ENCODE peak calls at places on chromosome 1, in nine cellular contexts. Z is hippocampal formation; V is activated naive CD8-positive, alpha-beta T cell treated with anti-CD3 and anti-CD28 coated beads, Interleukin-2, amount 50 U/mL, for 24 hours; K is germinal center; F is GM10248; H is midbrain; U is aorta; N is RWPE1; Q is NCI-H2081. Y is an unnamed sample.

GRCh38 chr1:170063109-170063826 is 11.2 kb downstream of the KIFAP3 start:
- DNase-seq in H (no peak), Z (no peak), F (no peak), K (no peak), U (no peak), Q (no peak), N (peak), V (no peak), Y (no peak)

GRCh38 chr1:109116286-109116685 is 2.4 kb downstream of the ELAPOR1 start:
- DNase-seq in V (no peak), H (no peak), N (no peak), Q (peak), U (no peak), F (no peak), K (no peak), Z (no peak), Y (no peak)

GRCh38 chr1:22805672-22806038 is 95.0 kb downstream of the EPHB2 start:
- DNase-seq in Z (no peak), V (no peak), H (no peak), F (no peak), Q (no peak), U (no peak), K (no peak), N (no peak), Y (no peak)

GRCh38 chr1:15758953-15759661 is 512 bp downstream of the FBLIM1 start:
- DNase-seq in Z (no peak), H (no peak), F (no peak), K (peak), N (peak), Q (no peak), U (no peak), V (no peak), Y (no peak)

GRCh38 chr1:166999090-166999489 is 10.0 kb downstream of the MAEL start:
- DNase-seq in H (no peak), Z (no peak), N (no peak), U (no peak), F (no peak), Q (no peak), K (no peak), V (no peak), Y (no peak)

GRCh38 chr1:203271962-203272632 is 33.2 kb upstream of the BTG2 start:
- DNase-seq in U (no peak), H (no peak), F (no peak), N (no peak), Z (no peak), V (no peak), K (no peak), Q (no peak), Y (no peak)

GRCh38 chr1:54990916-54991315 is 7.8 kb upstream of the BSND start:
- DNase-seq in Z (no peak), F (no peak), K (no peak), N (no peak), V (no peak), H (no peak), U (no peak), Q (no peak), Y (no peak)

GRCh38 chr1:192846950-192847349 is 38.1 kb downstream of the RGS2 start:
- DNase-seq in Z (no peak), Q (no peak), V (no peak), H (no peak), K (no peak), U (no peak), N (no peak), F (no peak), Y (no peak)

GRCh38 chr1:232776526-232776925 is 28.7 kb upstream of the MAP10 start:
- DNase-seq in K (no peak), U (no peak), N (no peak), H (no peak), V (no peak), F (no peak), Q (no peak), Z (no peak), Y (no peak)

GRCh38 chr1:196502437-196502836 is 105.8 kb downstream of the KCNT2 start:
- DNase-seq in F (no peak), Q (no peak), N (no peak), H (no peak), U (no peak), K (no peak), Z (no peak), V (no peak), Y (no peak)

GRCh38 chr1:78497196-78497595 is 6.4 kb downstream of the PTGFR start:
- DNase-seq in V (no peak), U (no peak), K (no peak), Z (no peak), F (no peak), H (no peak), N (no peak), Q (no peak), Y (no peak)

GRCh38 chr1:221567859-221568507 is 173.9 kb downstream of the DUSP10 start:
- DNase-seq in Q (no peak), N (no peak), H (no peak), V (no peak), Z (no peak), F (no peak), K (no peak), U (no peak), Y (no peak)

GRCh38 chr1:29638281-29638680 is 402.0 kb downstream of the PTPRU start:
- DNase-seq in V (no peak), H (no peak), Z (no peak), F (no peak), U (no peak), K (no peak), N (no peak), Q (no peak), Y (no peak)

GRCh38 chr1:60833173-60833572 is 249.2 kb upstream of the NFIA start:
- DNase-seq in N (no peak), K (no peak), V (no peak), H (no peak), U (no peak), Z (no peak), F (no peak), Q (no peak), Y (no peak)

GRCh38 chr1:192639607-192640368 is 3.8 kb downstream of the RGS13 start:
- DNase-seq in U (no peak), Z (no peak), V (no peak), F (peak), N (peak), K (peak), H (no peak), Q (no peak), Y (peak)

GRCh38 chr1:8680628-8681316 is 136.7 kb downstream of the RERE start:
- DNase-seq in Z (no peak), H (peak), Q (no peak), K (no peak), N (no peak), U (no peak), V (no peak), F (no peak), Y (no peak)

GRCh38 chr1:238999944-239000343 is 386.4 kb upstream of the CHRM3 start:
- DNase-seq in N (no peak), H (no peak), K (no peak), Q (no peak), V (no peak), Z (no peak), U (no peak), F (no peak), Y (no peak)

GRCh38 chr1:154923695-154924094 is 12.8 kb downstream of the PMVK start:
- DNase-seq in V (no peak), Q (no peak), F (no peak), Z (no peak), K (no peak), N (no peak), H (no peak), U (no peak), Y (no peak)

GRCh38 chr1:45375104-45376090 is 35.2 kb upstream of the MUTYH start:
- DNase-seq in K (peak), Q (no peak), Z (no peak), V (no peak), U (no peak), H (no peak), N (no peak), F (peak), Y (no peak)

GRCh38 chr1:226733309-226733708 is 5.8 kb downstream of the ITPKB start:
- DNase-seq in Q (no peak), F (no peak), V (peak), U (no peak), H (peak), K (no peak), Z (no peak), N (no peak), Y (no peak)

GRCh38 chr1:61687901-61688300 is 37.0 kb downstream of the TM2D1 start:
- DNase-seq in N (peak), Z (no peak), V (no peak), F (no peak), Q (no peak), H (no peak), K (no peak), U (no peak), Y (no peak)

GRCh38 chr1:36382231-36382630 is 3.5 kb downstream of the STK40 start:
- DNase-seq in K (no peak), N (no peak), Z (no peak), H (no peak), U (peak), Q (no peak), V (no peak), F (no peak), Y (no peak)

GRCh38 chr1:214549604-214550338 is 1.6 kb downstream of the PTPN14 start:
- DNase-seq in U (no peak), N (no peak), Q (no peak), F (no peak), H (no peak), V (no peak), Z (no peak), K (no peak), Y (no peak)

GRCh38 chr1:163170331-163170730 is 32.4 kb downstream of the RGS5 start:
- DNase-seq in N (no peak), V (no peak), Q (no peak), H (no peak), Z (no peak), U (no peak), F (no peak), K (no peak), Y (no peak)

GRCh38 chr1:231925864-231926263 is 299.3 kb downstream of the DISC1 start:
- DNase-seq in U (no peak), V (no peak), F (no peak), H (no peak), K (no peak), Q (no peak), N (no peak), Z (no peak), Y (no peak)

GRCh38 chr1:64505232-64505943 is 35.5 kb downstream of the CACHD1 start:
- DNase-seq in V (peak), F (peak), Q (no peak), H (no peak), Z (no peak), N (no peak), U (peak), K (peak), Y (no peak)

GRCh38 chr1:201769966-201770365 is 59.0 kb upstream of the IPO9 start:
- DNase-seq in Q (no peak), F (no peak), Z (peak), U (peak), K (no peak), N (no peak), H (peak), V (no peak), Y (no peak)

GRCh38 chr1:221487781-221488520 is 253.9 kb downstream of the DUSP10 start:
- DNase-seq in V (no peak), Q (no peak), N (peak), F (no peak), U (no peak), H (no peak), Z (no peak), K (no peak), Y (no peak)

GRCh38 chr1:6246497-6247295 is 2.7 kb downstream of the HES3 start:
- DNase-seq in U (peak), Q (peak), F (peak), V (peak), N (peak), Z (peak), H (peak), K (peak), Y (no peak)

Y was measured in GM12878.